ENCODE peak calls at places on chromosomes 5 and 9, in four cellular contexts. T, X, B and Y are unnamed samples.

GRCh38 chr9:123609844-123610243 is 253.8 kb downstream of the CRB2 start:
- DNase-seq in T (no peak), X (no peak), B (no peak), Y (no peak)

GRCh38 chr5:133552925-133553525 is 59.3 kb downstream of the FSTL4 start:
- DNase-seq in T (peak), X (peak), B (peak), Y (peak)

GRCh38 chr5:61449756-61450155 is 117.7 kb downstream of the ZSWIM6 start:
- DNase-seq in T (no peak), X (no peak), B (no peak), Y (no peak)

GRCh38 chr9:136808075-136808780 is 480 bp downstream of the RABL6 start:
- DNase-seq in T (no peak), X (peak), B (no peak), Y (no peak)

GRCh38 chr9:108511200-108511756 is 344.5 kb downstream of the ACTL7B start:
- DNase-seq in T (no peak), X (no peak), B (no peak), Y (no peak)

GRCh38 chr9:137254624-137255447 is at the start of gene NELFB:
- DNase-seq in T (peak), X (peak), B (peak), Y (peak)

GRCh38 chr5:84603557-84604185 is 219.0 kb upstream of the EDIL3 start:
- DNase-seq in T (no peak), X (no peak), B (no peak), Y (no peak)

GRCh38 chr5:178762391-178762790 is 31.9 kb upstream of the ZNF354A start:
- DNase-seq in T (no peak), X (no peak), B (no peak), Y (no peak)

GRCh38 chr9:96449522-96449843 is 486 bp upstream of the HABP4 start:
- DNase-seq in T (peak), X (no peak), B (no peak), Y (no peak)

GRCh38 chr5:86797677-86798076 is 179.9 kb downstream of the COX7C start:
- DNase-seq in T (no peak), X (no peak), B (peak), Y (no peak)

GRCh38 chr5:36305571-36306326 is 4.0 kb upstream of the RANBP3L start:
- DNase-seq in T (peak), X (no peak), B (peak), Y (peak)

GRCh38 chr9:101478444-101478843 is 42.9 kb upstream of the ALDOB start:
- DNase-seq in T (no peak), X (no peak), B (no peak), Y (no peak)

GRCh38 chr9:5876711-5877110 is 14.0 kb upstream of the MLANA start:
- DNase-seq in T (no peak), X (no peak), B (peak), Y (no peak)

GRCh38 chr5:1460054-1460682 is 14.9 kb upstream of the SLC6A3 start:
- DNase-seq in T (no peak), X (no peak), B (no peak), Y (no peak)

GRCh38 chr5:176412517-176413254 is 3.7 kb downstream of the CLTB start:
- DNase-seq in T (no peak), X (no peak), B (no peak), Y (no peak)

GRCh38 chr9:25935188-25935587 is 256.9 kb upstream of the TUSC1 start:
- DNase-seq in T (no peak), X (no peak), B (no peak), Y (no peak)

GRCh38 chr5:78568212-78568611 is 80.4 kb downstream of the LHFPL2 start:
- DNase-seq in T (no peak), X (peak), B (no peak), Y (no peak)

GRCh38 chr5:69378376-69378775 is 8.8 kb downstream of the RAD17 start:
- DNase-seq in T (no peak), X (no peak), B (no peak), Y (no peak)

GRCh38 chr5:38532165-38532669 is 24.2 kb downstream of the LIFR start:
- DNase-seq in T (no peak), X (no peak), B (no peak), Y (no peak)